ENCODE peak calls at places on chromosomes 7 and 10, in five cellular contexts. Q is PC-3, P is neural progenitor cell, K is HCT116, R is endothelial cell of umbilical vein. O is an unnamed sample.
A peak's percentile ranks its signal among the peaks of the same experiment; 100 is the strongest.

GRCh38 chr10:43068136-43068395 is 8.8 kb upstream of the RET start:
- DNase-seq in Q (no peak), P (no peak), K (no peak), R (no peak), O (no peak)

GRCh38 chr7:84108787-84109186 is 85.8 kb downstream of the SEMA3A start:
- DNase-seq in Q (no peak), P (no peak), K (no peak), R (no peak), O (no peak)

GRCh38 chr10:33334839-33335549 is 527 bp upstream of the NRP1 start:
- DNase-seq in Q (peak; percentile 91), P (peak; percentile 86), K (peak; percentile 24), R (peak; percentile 91), O (peak; percentile 54)

GRCh38 chr7:45089314-45089891 is 634 bp upstream of the NACAD start:
- DNase-seq in Q (peak; percentile 37), P (peak; percentile 91), K (no peak), R (peak; percentile 39), O (no peak)

GRCh38 chr10:106625761-106626160 is 538.7 kb downstream of the SORCS1 start:
- DNase-seq in Q (no peak), P (peak; percentile 59), K (no peak), R (no peak), O (no peak)

GRCh38 chr7:120949393-120949799 is 1.2 kb upstream of the ING3 start:
- DNase-seq in Q (peak; percentile 48), P (no peak), K (no peak), R (peak; percentile 34), O (peak; percentile 28)

GRCh38 chr7:54888067-54888735 is 129.2 kb upstream of the SEC61G start:
- DNase-seq in Q (no peak), P (peak; percentile 35), K (no peak), R (no peak), O (no peak)

GRCh38 chr7:86846494-86847190 is 202.9 kb downstream of the GRM3 start:
- DNase-seq in Q (peak; percentile 92), P (no peak), K (no peak), R (no peak), O (no peak)

GRCh38 chr7:1735262-1735661 is 65.2 kb downstream of the ELFN1 start:
- DNase-seq in Q (no peak), P (no peak), K (no peak), R (no peak), O (no peak)

GRCh38 chr10:23293145-23293724 is 51.4 kb downstream of the C10orf67 start:
- DNase-seq in Q (peak; percentile 56), P (peak; percentile 86), K (peak; percentile 33), R (peak; percentile 33), O (peak; percentile 65)

GRCh38 chr10:24988831-24989769 is 26.9 kb downstream of the ENKUR start:
- DNase-seq in Q (no peak), P (no peak), K (no peak), R (no peak), O (no peak)

GRCh38 chr7:55521543-55522267 is 50.6 kb downstream of the VOPP1 start:
- DNase-seq in Q (no peak), P (no peak), K (no peak), R (no peak), O (no peak)

GRCh38 chr10:124742418-124743187 is 1.6 kb downstream of the FAM53B start:
- DNase-seq in Q (peak; percentile 38), P (peak; percentile 80), K (no peak), R (peak; percentile 72), O (peak; percentile 37)

GRCh38 chr7:46759711-46760480 is 822.0 kb downstream of the TNS3 start:
- DNase-seq in Q (peak; percentile 13), P (no peak), K (no peak), R (peak; percentile 58), O (no peak)

GRCh38 chr7:24951441-24951840 is 28.5 kb downstream of the OSBPL3 start:
- DNase-seq in Q (no peak), P (no peak), K (no peak), R (no peak), O (no peak)

GRCh38 chr7:24952464-24952863 is 27.5 kb downstream of the OSBPL3 start:
- DNase-seq in Q (no peak), P (no peak), K (no peak), R (no peak), O (no peak)

GRCh38 chr7:24948739-24949138 is 31.2 kb downstream of the OSBPL3 start:
- DNase-seq in Q (no peak), P (no peak), K (no peak), R (peak; percentile 40), O (no peak)

GRCh38 chr7:24946467-24946866 is 33.5 kb downstream of the OSBPL3 start:
- DNase-seq in Q (no peak), P (no peak), K (no peak), R (no peak), O (no peak)

DNA sequence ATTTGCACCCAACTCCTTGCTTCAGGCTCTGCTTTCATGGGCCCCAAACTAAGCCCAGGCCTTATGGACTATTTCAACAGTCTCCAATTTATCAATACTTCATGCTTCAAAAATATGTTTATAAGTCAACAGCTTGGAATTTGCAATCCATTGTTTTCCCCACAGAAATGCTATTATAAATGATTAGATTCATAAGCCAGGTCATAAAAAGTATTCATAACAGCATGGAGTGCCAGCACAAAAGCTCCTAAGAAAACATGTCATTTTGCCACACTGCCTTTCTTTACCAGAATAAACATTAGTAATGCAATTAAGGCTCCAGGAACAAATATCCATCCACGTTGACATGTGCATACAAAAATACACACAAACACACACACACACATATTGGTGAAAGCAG is 30.1 kb downstream of the OSBPL3 start:
- DNase-seq in Q (peak; percentile 27), P (no peak), K (no peak), R (no peak), O (no peak)
- H4K20me1 ChIP-seq in Q (no peaks in the 10 kb centered on the region), P (no peaks in the 10 kb centered on the region), K (no peaks in the 10 kb centered on the region), R (peaks cover 2% of the 10 kb centered on the region), O (no peaks in the 10 kb centered on the region)

DNA sequence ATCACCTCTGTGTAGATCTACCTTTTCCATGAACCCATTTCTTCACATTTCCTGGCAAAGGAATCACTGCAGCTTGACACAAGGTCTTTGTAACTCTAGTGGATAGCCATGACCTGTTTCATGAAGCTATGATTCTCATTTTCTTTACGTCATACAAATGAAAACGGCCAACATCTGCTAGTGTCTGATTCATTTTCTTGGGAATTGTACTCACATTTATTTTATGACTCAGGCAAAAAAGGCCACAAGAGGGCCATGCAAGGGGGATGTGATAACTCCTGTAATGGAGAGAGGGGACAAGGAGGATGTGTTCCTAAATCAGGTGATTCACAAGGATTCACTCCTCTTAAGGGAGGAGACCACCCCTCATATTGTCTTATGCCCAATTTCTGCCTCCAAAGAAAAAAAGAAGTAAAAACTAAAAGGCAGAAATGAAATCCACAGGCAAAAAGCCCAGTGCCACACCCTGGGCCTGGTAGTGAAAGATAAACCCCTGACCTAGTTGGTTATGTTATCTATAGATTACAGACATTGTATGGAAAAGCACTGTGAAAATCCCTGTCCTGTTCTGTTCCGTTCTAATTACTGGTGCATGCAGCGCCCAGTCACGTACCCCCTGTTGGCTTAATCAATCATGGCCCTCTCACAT is 249.9 kb downstream of the IPMK start:
- DNase-seq in Q (peak; percentile 89), P (no peak), K (no peak), R (peak; percentile 4), O (no peak)
- TF ChIP-seq CTCF in Q (peak; percentile 56), P (no peak), K (no peak), R (no peak), O (no peak)

DNA sequence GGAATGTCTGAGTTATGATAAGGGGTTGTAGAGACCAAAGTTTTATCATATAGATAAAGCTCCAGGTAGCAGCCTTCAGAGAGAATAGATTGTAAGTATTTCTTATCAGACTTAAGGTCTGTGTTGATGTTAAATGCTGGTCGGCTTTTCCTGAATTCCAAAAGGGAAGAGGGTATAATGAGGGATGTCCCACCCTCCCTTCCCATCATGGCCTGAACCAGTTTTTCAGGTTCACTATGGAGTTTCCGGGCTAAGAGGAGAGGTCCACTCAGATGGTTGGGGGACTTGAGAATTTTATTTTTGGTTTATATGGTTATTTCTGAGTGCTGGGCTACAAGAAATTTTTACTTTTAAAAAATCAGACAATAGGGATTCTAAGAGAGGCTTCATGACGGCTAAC is 45.2 kb downstream of the HERPUD2 start:
- DNase-seq in Q (no peak), P (no peak), K (no peak), R (no peak), O (no peak)
- H3K79me2 ChIP-seq in Q (peaks cover 7% of the 10 kb centered on the region), P (peaks cover 70% of the 10 kb centered on the region), K (no peaks in the 10 kb centered on the region), R (peaks cover 18% of the 10 kb centered on the region), O (peaks cover 8% of the 10 kb centered on the region)

DNA sequence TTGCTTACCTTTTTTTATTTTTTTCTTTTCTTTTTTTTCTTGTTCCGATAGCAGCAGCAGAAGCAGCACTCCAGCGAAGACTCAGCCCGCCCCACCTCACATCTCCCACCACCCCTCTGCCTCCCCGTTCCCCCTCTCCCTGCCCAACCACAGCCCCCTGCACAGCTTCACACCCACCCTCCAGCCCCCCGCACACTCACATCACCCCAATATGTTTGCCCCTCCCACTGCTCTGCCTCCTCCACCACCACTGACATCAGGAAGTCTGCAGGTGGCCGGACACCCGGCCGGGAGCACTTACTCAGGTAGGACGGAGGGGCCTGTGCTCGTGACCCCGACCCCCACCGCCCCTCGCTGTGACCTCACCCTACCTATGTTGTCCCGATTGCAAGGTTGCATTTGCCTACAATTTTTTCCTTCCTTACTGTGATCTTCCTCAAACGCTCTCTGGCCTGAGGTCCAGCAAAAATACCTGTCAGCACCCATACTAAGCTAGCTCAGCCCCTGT is 367.2 kb upstream of the GALNT17 start:
- DNase-seq in Q (no peak), P (no peak), K (no peak), R (no peak), O (peak; percentile 41)
- H4K20me1 ChIP-seq in Q (no peaks in the 10 kb centered on the region), P (peaks cover 92% of the 10 kb centered on the region), K (no peaks in the 10 kb centered on the region), R (no peaks in the 10 kb centered on the region), O (no peaks in the 10 kb centered on the region)

GRCh38 chr10:7417807-7418206 is 7.0 kb upstream of the SFMBT2 start:
- DNase-seq in Q (no peak), P (no peak), K (no peak), R (no peak), O (no peak)

GRCh38 chr10:7412482-7413251 is 1.8 kb upstream of the SFMBT2 start:
- DNase-seq in Q (no peak), P (peak; percentile 84), K (no peak), R (no peak), O (no peak)

GRCh38 chr10:7419998-7420397 is 9.2 kb upstream of the SFMBT2 start:
- DNase-seq in Q (no peak), P (no peak), K (no peak), R (no peak), O (no peak)

GRCh38 chr10:7421519-7421918 is 10.7 kb upstream of the SFMBT2 start:
- DNase-seq in Q (peak; percentile 68), P (no peak), K (no peak), R (no peak), O (no peak)

GRCh38 chr10:7417103-7417623 is 6.3 kb upstream of the SFMBT2 start:
- DNase-seq in Q (peak; percentile 40), P (peak; percentile 20), K (peak; percentile 18), R (peak; percentile 58), O (peak; percentile 67)
- TF ChIP-seq CTCF in Q (peak; percentile 59), P (peak; percentile 65), K (peak; percentile 58), R (peak; percentile 14), O (peak; percentile 50)

GRCh38 chr10:92304061-92304460 is 13.1 kb downstream of the MARCHF5 start:
- DNase-seq in Q (no peak), P (no peak), K (no peak), R (no peak), O (no peak)
- H3K79me2 ChIP-seq in Q (peaks cover 92% of the 10 kb centered on the region), P (peaks cover 100% of the 10 kb centered on the region), K (peaks cover 93% of the 10 kb centered on the region), R (peaks cover 86% of the 10 kb centered on the region), O (peaks cover 94% of the 10 kb centered on the region)

O was measured in MM.1S.